ENCODE peak calls at places on chromosomes 6 and 20, in seven cellular contexts. One of them, this sample, is unnamed.

GRCh38 chr20:47391276-47392010 is 34.9 kb upstream of the ZMYND8 start:
- DNase-seq in right cardiac atrium: no peak
- DNase-seq in body of pancreas: no peak
- DNase-seq in Panc1: no peak
- DNase-seq in hepatocyte: no peak
- DNase-seq in aorta: no peak
- DNase-seq in transverse colon: no peak
- DNase-seq in this sample: no peak

GRCh38 chr6:43076928-43077809 is 1.1 kb downstream of the PTK7 start:
- DNase-seq in body of pancreas: peak; percentile 45
- DNase-seq in aorta: no peak
- DNase-seq in Panc1: no peak
- DNase-seq in hepatocyte: peak; percentile 62
- DNase-seq in transverse colon: no peak
- DNase-seq in right cardiac atrium: peak; percentile 58
- DNase-seq in this sample: no peak

GRCh38 chr20:42338274-42339172 is 720.3 kb upstream of the CHD6 start:
- DNase-seq in Panc1: no peak
- DNase-seq in body of pancreas: no peak
- DNase-seq in aorta: no peak
- DNase-seq in hepatocyte: no peak
- DNase-seq in right cardiac atrium: no peak
- DNase-seq in transverse colon: no peak
- DNase-seq in this sample: no peak

GRCh38 chr6:41577865-41578713 is 31.9 kb downstream of the FOXP4 start:
- DNase-seq in hepatocyte: peak; percentile 71
- DNase-seq in aorta: peak; percentile 59
- DNase-seq in body of pancreas: peak; percentile 66
- DNase-seq in right cardiac atrium: peak; percentile 33
- DNase-seq in Panc1: no peak
- DNase-seq in transverse colon: no peak
- DNase-seq in this sample: no peak

GRCh38 chr20:3209023-3209945 is at the start of gene ITPA:
- DNase-seq in Panc1: no peak
- DNase-seq in body of pancreas: peak; percentile 56
- DNase-seq in right cardiac atrium: peak; percentile 70
- DNase-seq in aorta: peak; percentile 65
- DNase-seq in transverse colon: peak; percentile 56
- DNase-seq in hepatocyte: peak; percentile 63
- DNase-seq in this sample: no peak

GRCh38 chr6:135030532-135031178 is 24.0 kb downstream of the HBS1L start:
- DNase-seq in transverse colon: no peak
- DNase-seq in right cardiac atrium: no peak
- DNase-seq in Panc1: no peak
- DNase-seq in body of pancreas: no peak
- DNase-seq in hepatocyte: no peak
- DNase-seq in aorta: no peak
- DNase-seq in this sample: no peak

GRCh38 chr20:20552076-20552475 is 160.4 kb downstream of the RALGAPA2 start:
- DNase-seq in transverse colon: no peak
- DNase-seq in Panc1: no peak
- DNase-seq in body of pancreas: no peak
- DNase-seq in aorta: no peak
- DNase-seq in hepatocyte: no peak
- DNase-seq in right cardiac atrium: no peak
- DNase-seq in this sample: no peak

GRCh38 chr6:74492587-74492986 is 713.3 kb downstream of the COL12A1 start:
- DNase-seq in body of pancreas: no peak
- DNase-seq in right cardiac atrium: no peak
- DNase-seq in hepatocyte: no peak
- DNase-seq in Panc1: no peak
- DNase-seq in aorta: no peak
- DNase-seq in transverse colon: no peak
- DNase-seq in this sample: no peak

GRCh38 chr6:70396796-70397729 is 16.2 kb upstream of the FAM135A start:
- DNase-seq in body of pancreas: peak; percentile 51
- DNase-seq in hepatocyte: no peak
- DNase-seq in transverse colon: no peak
- DNase-seq in right cardiac atrium: no peak
- DNase-seq in aorta: no peak
- DNase-seq in Panc1: no peak
- DNase-seq in this sample: no peak
- H3K27ac ChIP-seq in body of pancreas: peak overlapping the region; percentile 91
- H3K27ac ChIP-seq in hepatocyte: peak overlapping the region; percentile 83
- H3K27ac ChIP-seq in transverse colon: peak overlapping the region; percentile 82
- H3K27ac ChIP-seq in right cardiac atrium: peak overlapping the region; percentile 72
- H3K27ac ChIP-seq in aorta: no peak overlapping the region
- H3K27ac ChIP-seq in Panc1: no peak overlapping the region
- H3K27ac ChIP-seq in this sample: no peak overlapping the region

DNA sequence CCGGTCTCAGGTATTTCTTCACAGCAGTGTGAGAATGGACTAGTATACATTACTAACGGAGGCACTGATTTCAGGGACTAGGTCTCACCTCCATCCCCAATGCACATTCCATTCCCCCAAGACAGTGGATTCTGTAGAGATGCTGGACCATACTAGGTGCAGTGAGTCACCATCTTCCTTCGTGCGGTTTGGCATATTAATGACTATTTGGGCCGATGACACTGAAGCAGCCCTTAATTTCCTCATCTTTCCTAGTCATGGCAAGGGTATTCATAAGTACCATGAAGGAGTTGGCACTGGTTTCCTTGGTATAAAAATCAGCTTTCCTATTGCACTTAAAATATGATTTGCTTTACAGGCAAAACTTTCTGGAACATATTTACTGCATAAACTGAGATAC is 121.4 kb upstream of the TRAF3IP2 start:
- DNase-seq in body of pancreas: no peak
- DNase-seq in hepatocyte: no peak
- DNase-seq in aorta: no peak
- DNase-seq in Panc1: no peak
- DNase-seq in right cardiac atrium: no peak
- DNase-seq in transverse colon: no peak
- DNase-seq in this sample: no peak
- H3K4me1 ChIP-seq in body of pancreas: no peaks in the 10 kb centered on the region
- H3K4me1 ChIP-seq in hepatocyte: peaks cover 5% of the 10 kb centered on the region
- H3K4me1 ChIP-seq in aorta: no peaks in the 10 kb centered on the region
- H3K4me1 ChIP-seq in Panc1: no peaks in the 10 kb centered on the region
- H3K4me1 ChIP-seq in right cardiac atrium: peaks cover 17% of the 10 kb centered on the region
- H3K4me1 ChIP-seq in transverse colon: peaks cover 20% of the 10 kb centered on the region
- H3K4me1 ChIP-seq in this sample: peaks cover 10% of the 10 kb centered on the region

GRCh38 chr6:139406577-139407343 is 32.3 kb upstream of the CITED2 start:
- DNase-seq in aorta: no peak
- DNase-seq in right cardiac atrium: no peak
- DNase-seq in Panc1: no peak
- DNase-seq in transverse colon: no peak
- DNase-seq in hepatocyte: peak; percentile 5
- DNase-seq in body of pancreas: no peak
- DNase-seq in this sample: no peak
- H3K27ac ChIP-seq in aorta: no peak overlapping the region
- H3K27ac ChIP-seq in right cardiac atrium: no peak overlapping the region
- H3K27ac ChIP-seq in Panc1: no peak overlapping the region
- H3K27ac ChIP-seq in transverse colon: no peak overlapping the region
- H3K27ac ChIP-seq in hepatocyte: peak overlapping the region; percentile 67
- H3K27ac ChIP-seq in body of pancreas: no peak overlapping the region
- H3K27ac ChIP-seq in this sample: no peak overlapping the region

GRCh38 chr20:48781634-48782033 is 46.2 kb downstream of the PREX1 start:
- DNase-seq in right cardiac atrium: no peak
- DNase-seq in Panc1: no peak
- DNase-seq in aorta: no peak
- DNase-seq in hepatocyte: no peak
- DNase-seq in body of pancreas: no peak
- DNase-seq in transverse colon: no peak
- DNase-seq in this sample: no peak

GRCh38 chr20:48783533-48784272 is 44.1 kb downstream of the PREX1 start:
- DNase-seq in Panc1: no peak
- DNase-seq in aorta: no peak
- DNase-seq in hepatocyte: no peak
- DNase-seq in body of pancreas: no peak
- DNase-seq in transverse colon: no peak
- DNase-seq in right cardiac atrium: no peak
- DNase-seq in this sample: no peak

GRCh38 chr20:48782901-48783308 is 44.9 kb downstream of the PREX1 start:
- DNase-seq in transverse colon: no peak
- DNase-seq in hepatocyte: no peak
- DNase-seq in Panc1: no peak
- DNase-seq in right cardiac atrium: no peak
- DNase-seq in aorta: no peak
- DNase-seq in body of pancreas: no peak
- DNase-seq in this sample: no peak

GRCh38 chr20:48784273-48784641 is 43.5 kb downstream of the PREX1 start:
- DNase-seq in aorta: no peak
- DNase-seq in right cardiac atrium: no peak
- DNase-seq in transverse colon: no peak
- DNase-seq in Panc1: no peak
- DNase-seq in hepatocyte: no peak
- DNase-seq in body of pancreas: no peak
- DNase-seq in this sample: no peak

DNA sequence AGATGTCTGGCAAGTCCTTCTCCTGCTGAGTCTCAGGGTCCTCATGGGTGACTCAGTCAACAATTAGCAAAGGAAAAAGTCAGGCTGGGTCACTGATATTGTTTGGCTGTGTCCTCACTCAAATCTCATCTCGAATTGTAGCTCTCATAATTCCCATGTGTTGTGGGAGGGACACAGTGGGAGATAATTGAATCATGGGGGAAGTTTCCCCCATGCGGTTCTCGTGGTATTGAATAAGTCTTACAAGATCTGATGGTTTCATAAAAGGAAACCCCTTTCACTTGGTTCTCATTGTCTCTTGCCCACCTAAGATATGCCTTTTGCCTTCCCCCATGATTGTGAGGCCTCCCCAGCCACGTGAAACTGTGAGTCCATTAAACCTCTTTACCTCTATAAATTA is 45.7 kb downstream of the PREX1 start:
- DNase-seq in hepatocyte: no peak
- DNase-seq in body of pancreas: no peak
- DNase-seq in Panc1: no peak
- DNase-seq in right cardiac atrium: no peak
- DNase-seq in transverse colon: no peak
- DNase-seq in aorta: no peak
- DNase-seq in this sample: no peak
- H3K4me1 ChIP-seq in hepatocyte: no peaks in the 10 kb centered on the region
- H3K4me1 ChIP-seq in body of pancreas: no peaks in the 10 kb centered on the region
- H3K4me1 ChIP-seq in Panc1: no peaks in the 10 kb centered on the region
- H3K4me1 ChIP-seq in right cardiac atrium: no peaks in the 10 kb centered on the region
- H3K4me1 ChIP-seq in transverse colon: peaks cover 19% of the 10 kb centered on the region
- H3K4me1 ChIP-seq in aorta: peaks cover 4% of the 10 kb centered on the region
- H3K4me1 ChIP-seq in this sample: peaks cover 13% of the 10 kb centered on the region

GRCh38 chr6:37168809-37169457 is 1.0 kb upstream of the PIM1 start:
- DNase-seq in transverse colon: no peak
- DNase-seq in aorta: no peak
- DNase-seq in body of pancreas: no peak
- DNase-seq in Panc1: no peak
- DNase-seq in hepatocyte: no peak
- DNase-seq in right cardiac atrium: no peak
- DNase-seq in this sample: no peak
- H3K27ac ChIP-seq in transverse colon: peak overlapping the region; percentile 96
- H3K27ac ChIP-seq in aorta: peak overlapping the region; percentile 15
- H3K27ac ChIP-seq in body of pancreas: peak overlapping the region; percentile 83
- H3K27ac ChIP-seq in Panc1: peak overlapping the region; percentile 80
- H3K27ac ChIP-seq in hepatocyte: peak overlapping the region; percentile 97
- H3K27ac ChIP-seq in right cardiac atrium: peak overlapping the region; percentile 99
- H3K27ac ChIP-seq in this sample: peak overlapping the region; percentile 96

GRCh38 chr20:13494019-13494418 is 144.7 kb downstream of the TASP1 start:
- DNase-seq in right cardiac atrium: no peak
- DNase-seq in hepatocyte: no peak
- DNase-seq in body of pancreas: no peak
- DNase-seq in aorta: no peak
- DNase-seq in Panc1: no peak
- DNase-seq in transverse colon: no peak
- DNase-seq in this sample: no peak
- H3K4me1 ChIP-seq in right cardiac atrium: peaks cover 3% of the 10 kb centered on the region
- H3K4me1 ChIP-seq in hepatocyte: peaks cover 9% of the 10 kb centered on the region
- H3K4me1 ChIP-seq in body of pancreas: peaks cover 8% of the 10 kb centered on the region
- H3K4me1 ChIP-seq in aorta: no peaks in the 10 kb centered on the region
- H3K4me1 ChIP-seq in Panc1: no peaks in the 10 kb centered on the region
- H3K4me1 ChIP-seq in transverse colon: peaks cover 36% of the 10 kb centered on the region
- H3K4me1 ChIP-seq in this sample: peaks cover 39% of the 10 kb centered on the region

GRCh38 chr6:56771929-56772607 is 129.4 kb upstream of the DST start:
- DNase-seq in aorta: no peak
- DNase-seq in right cardiac atrium: no peak
- DNase-seq in body of pancreas: no peak
- DNase-seq in Panc1: no peak
- DNase-seq in transverse colon: no peak
- DNase-seq in hepatocyte: no peak
- DNase-seq in this sample: no peak
- H3K27ac ChIP-seq in aorta: no peak overlapping the region
- H3K27ac ChIP-seq in right cardiac atrium: peak overlapping the region; percentile 68
- H3K27ac ChIP-seq in body of pancreas: no peak overlapping the region
- H3K27ac ChIP-seq in Panc1: peak overlapping the region; percentile 10
- H3K27ac ChIP-seq in transverse colon: peak overlapping the region; percentile 23
- H3K27ac ChIP-seq in hepatocyte: no peak overlapping the region
- H3K27ac ChIP-seq in this sample: peak overlapping the region; percentile 48